ENCODE peak calls at places on chromosome 10, in seven cellular contexts. R is heart right ventricle, W is A549, I is A673, A is brain microvascular endothelial cell, F is esophagus muscularis mucosa, T is fibroblast of lung. Q is an unnamed sample.

GRCh38 chr10:89547853-89548513 is 12.6 kb upstream of the SLC16A12 start:
- DNase-seq in I (no peak), F (no peak), R (no peak), W (no peak), A (no peak), T (no peak), Q (peak)

GRCh38 chr10:100515612-100516011 is 4.0 kb downstream of the SEC31B start:
- DNase-seq in I (no peak), F (no peak), T (no peak), W (no peak), A (no peak), R (no peak), Q (no peak)

GRCh38 chr10:101617824-101618568 is 29.9 kb downstream of the DPCD start:
- DNase-seq in I (no peak), R (no peak), A (no peak), F (no peak), T (no peak), W (no peak), Q (no peak)

GRCh38 chr10:16519908-16520861 is 1.5 kb downstream of the C1QL3 start:
- DNase-seq in F (no peak), R (no peak), W (no peak), I (no peak), T (no peak), A (no peak), Q (no peak)

GRCh38 chr10:73785721-73786511 is 510 bp downstream of the ZSWIM8 start:
- DNase-seq in W (no peak), F (no peak), T (peak), A (peak), R (peak), I (peak), Q (peak)

GRCh38 chr10:76020629-76021028 is 589.2 kb downstream of the LRMDA start:
- DNase-seq in T (no peak), I (no peak), W (no peak), A (no peak), R (no peak), F (no peak), Q (no peak)

GRCh38 chr10:82564353-82565218 is 689.6 kb downstream of the NRG3 start:
- DNase-seq in F (no peak), I (no peak), T (peak), R (no peak), W (peak), A (no peak), Q (no peak)

GRCh38 chr10:128540806-128541739 is 414.9 kb upstream of the MKI67 start:
- DNase-seq in W (no peak), I (peak), A (no peak), T (no peak), F (no peak), R (peak), Q (peak)

GRCh38 chr10:120735773-120736371 is 115.3 kb upstream of the WDR11 start:
- DNase-seq in A (no peak), T (peak), I (peak), R (no peak), F (no peak), W (peak), Q (no peak)

GRCh38 chr10:74901240-74901827 is 74.9 kb downstream of the KAT6B start:
- DNase-seq in R (no peak), F (no peak), I (no peak), W (no peak), T (peak), A (no peak), Q (no peak)

GRCh38 chr10:123724747-123725146 is 58.6 kb downstream of the GPR26 start:
- DNase-seq in A (no peak), T (no peak), I (no peak), R (no peak), W (no peak), F (no peak), Q (no peak)

GRCh38 chr10:6737758-6738463 is 157.8 kb upstream of the PRKCQ start:
- DNase-seq in F (no peak), W (peak), I (peak), R (no peak), A (peak), T (peak), Q (no peak)

GRCh38 chr10:4242561-4243035 is 457.6 kb upstream of the KLF6 start:
- DNase-seq in R (peak), F (no peak), W (no peak), I (peak), A (peak), T (peak), Q (no peak)

GRCh38 chr10:121696854-121697253 is 98.6 kb upstream of the FGFR2 start:
- DNase-seq in F (no peak), I (peak), T (no peak), A (no peak), W (peak), R (no peak), Q (no peak)

GRCh38 chr10:61733358-61733940 is 70.7 kb downstream of the CABCOCO1 start:
- DNase-seq in F (no peak), W (peak), T (peak), A (peak), I (peak), R (no peak), Q (no peak)

GRCh38 chr10:130812381-130813148 is 499.0 kb downstream of the TCERG1L start:
- DNase-seq in F (peak), A (no peak), T (no peak), I (no peak), R (no peak), W (no peak), Q (no peak)

GRCh38 chr10:70675496-70676161 is 3.3 kb downstream of the ADAMTS14 start:
- DNase-seq in W (no peak), A (no peak), F (no peak), I (no peak), R (no peak), T (no peak), Q (no peak)

GRCh38 chr10:11602357-11602756 is 9.1 kb downstream of the USP6NL start:
- DNase-seq in T (no peak), A (no peak), W (no peak), I (no peak), R (no peak), F (no peak), Q (no peak)

GRCh38 chr10:11601670-11602069 is 9.8 kb downstream of the USP6NL start:
- DNase-seq in A (no peak), R (no peak), T (peak), W (no peak), F (no peak), I (no peak), Q (no peak)

GRCh38 chr10:11603741-11604140 is 7.7 kb downstream of the USP6NL start:
- DNase-seq in A (no peak), T (no peak), R (no peak), F (no peak), W (no peak), I (no peak), Q (no peak)

GRCh38 chr10:11604742-11605650 is 6.5 kb downstream of the USP6NL start:
- DNase-seq in W (no peak), T (no peak), R (no peak), A (no peak), F (no peak), I (no peak), Q (no peak)

DNA sequence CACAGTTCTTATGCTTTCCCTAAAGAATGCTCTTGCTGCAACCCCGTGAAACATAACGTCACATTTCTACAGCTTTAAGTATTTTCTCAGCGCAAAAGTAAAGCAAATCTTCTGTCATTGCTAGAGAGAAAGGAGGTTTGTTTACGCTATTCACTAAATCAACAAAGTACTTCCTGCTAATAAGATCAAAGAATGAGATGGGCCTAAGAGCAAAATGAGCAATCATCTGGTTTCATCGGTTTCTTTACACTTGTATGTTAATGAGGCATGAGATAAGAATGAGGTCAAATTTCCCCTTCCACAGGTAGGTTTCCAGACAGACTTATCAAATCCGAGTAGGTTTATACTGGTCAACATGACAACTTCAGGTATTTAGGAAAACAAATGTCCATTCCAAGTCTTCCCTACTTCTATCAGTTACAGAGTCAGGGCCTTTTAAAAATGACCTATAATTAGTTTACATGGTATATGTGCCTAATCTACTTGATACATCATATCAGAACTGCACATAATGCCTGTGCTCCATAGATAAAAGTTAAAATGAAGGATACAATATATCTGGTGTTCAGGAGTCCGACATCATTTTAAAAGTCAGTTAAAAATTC is 8.4 kb downstream of the USP6NL start:
- DNase-seq in R (no peak), W (peak), F (no peak), T (peak), A (no peak), I (no peak), Q (no peak)
- H3K27ac ChIP-seq in R (no peak), W (no peak), F (no peak), T (no peak), A (no peak), I (no peak), Q (no peak)

DNA sequence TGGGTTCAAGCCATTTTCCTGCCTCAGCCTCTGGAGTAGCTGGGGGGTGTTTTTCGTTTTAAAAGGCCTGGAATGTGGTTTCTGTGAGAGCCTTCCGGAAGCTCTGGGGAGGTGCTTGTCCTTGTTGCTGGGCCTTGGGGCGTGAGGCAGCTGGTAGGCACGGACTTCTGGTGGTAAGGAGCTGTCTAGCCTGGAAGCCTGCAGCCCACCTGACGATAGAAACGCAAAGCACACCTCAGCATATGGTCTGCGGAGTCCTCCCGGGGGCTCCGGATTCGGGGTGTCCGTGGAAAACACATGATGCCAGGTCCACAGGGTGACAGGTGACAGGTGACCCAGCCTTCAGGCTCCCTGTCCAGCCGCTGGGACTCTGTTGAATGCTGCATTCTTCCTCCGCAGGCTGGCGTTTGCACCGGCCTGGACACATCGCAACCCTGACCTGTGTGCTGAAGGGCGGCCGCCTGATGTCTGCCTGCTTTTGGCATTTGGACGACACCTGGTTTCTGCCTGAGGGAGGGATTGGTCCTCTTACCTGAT is 37.3 kb downstream of the INPP5A start:
- DNase-seq in F (no peak), I (no peak), A (peak), R (no peak), T (peak), W (no peak), Q (no peak)
- H3K27ac ChIP-seq in F (peak), I (no peak), A (peak), R (peak), T (no peak), W (peak), Q (peak)

GRCh38 chr10:117360994-117361667 is 14.1 kb downstream of the PDZD8 start:
- DNase-seq in R (no peak), F (no peak), A (peak), T (peak), W (peak), I (no peak), Q (no peak)
- H3K27ac ChIP-seq in R (no peak), F (no peak), A (peak), T (no peak), W (peak), I (no peak), Q (peak)

DNA sequence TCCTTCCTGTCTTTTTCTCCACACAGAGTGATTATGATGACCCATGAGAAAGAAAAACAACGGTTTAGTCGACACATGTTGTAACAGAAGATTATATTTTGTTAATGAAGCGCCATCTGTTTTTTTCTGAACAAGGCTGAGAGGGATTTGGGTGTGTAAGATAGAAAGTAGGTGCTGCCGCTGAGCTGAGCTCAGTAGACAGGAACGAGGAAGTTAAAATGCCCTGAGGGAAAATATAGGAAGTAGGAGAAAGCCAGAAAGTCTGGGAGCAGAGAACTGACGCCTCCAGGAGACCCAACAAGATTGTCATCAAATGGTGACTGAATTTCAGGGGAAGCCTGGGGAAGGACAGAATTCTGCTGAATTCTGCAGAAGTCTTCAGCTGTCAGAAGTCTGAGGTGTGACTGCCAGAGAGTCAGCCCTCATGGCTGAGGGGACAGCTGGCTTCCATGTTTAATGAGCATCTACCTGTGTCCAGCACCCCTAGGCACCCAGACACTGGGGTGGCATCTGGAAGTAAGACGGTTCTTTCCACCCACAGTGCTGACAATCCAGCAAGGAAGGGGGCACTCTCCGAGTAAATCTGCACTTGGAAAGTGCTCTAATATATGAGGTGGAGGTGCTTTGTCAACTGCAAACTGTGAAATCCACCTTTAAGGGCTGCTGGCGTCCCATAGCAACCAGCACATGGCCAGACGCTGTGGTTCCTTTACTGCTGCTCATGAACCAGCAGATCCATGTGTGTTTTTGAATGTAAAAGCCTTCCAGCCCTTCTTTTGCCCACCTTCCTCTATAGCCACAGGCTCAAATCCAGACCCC is 12.5 kb upstream of the TSPAN15 start:
- DNase-seq in I (no peak), A (peak), W (peak), F (no peak), R (no peak), T (no peak), Q (no peak)
- H3K27ac ChIP-seq in I (no peak), A (no peak), W (peak), F (peak), R (peak), T (no peak), Q (peak)

GRCh38 chr10:35042783-35043182 is 47.4 kb downstream of the CUL2 start:
- DNase-seq in T (no peak), A (no peak), F (no peak), R (no peak), I (no peak), W (peak), Q (no peak)

GRCh38 chr10:35043796-35044344 is 46.3 kb downstream of the CUL2 start:
- DNase-seq in W (no peak), R (no peak), T (peak), F (no peak), A (no peak), I (no peak), Q (no peak)

GRCh38 chr10:35037104-35037503 is 53.0 kb downstream of the CUL2 start:
- DNase-seq in T (no peak), I (no peak), A (no peak), F (no peak), R (no peak), W (no peak), Q (no peak)

GRCh38 chr10:35041502-35041879 is 48.6 kb downstream of the CUL2 start:
- DNase-seq in T (peak), A (peak), F (no peak), W (no peak), R (no peak), I (no peak), Q (no peak)

GRCh38 chr10:35040761-35041501 is 49.2 kb downstream of the CUL2 start:
- DNase-seq in I (peak), F (no peak), R (no peak), W (no peak), A (peak), T (peak), Q (no peak)
- H3K27ac ChIP-seq in I (no peak), F (no peak), R (no peak), W (peak), A (peak), T (peak), Q (no peak)

GRCh38 chr10:31702005-31702404 is 226.6 kb downstream of the ARHGAP12 start:
- DNase-seq in F (no peak), R (no peak), I (no peak), A (no peak), W (no peak), T (no peak), Q (no peak)
- H3K27ac ChIP-seq in F (peak), R (peak), I (no peak), A (no peak), W (no peak), T (no peak), Q (no peak)

GRCh38 chr10:63801139-63801538 is 279.9 kb downstream of the REEP3 start:
- DNase-seq in W (no peak), R (no peak), I (no peak), F (no peak), T (no peak), A (no peak), Q (no peak)

GRCh38 chr10:63798599-63799498 is 277.6 kb downstream of the REEP3 start:
- DNase-seq in I (no peak), W (peak), T (peak), R (peak), F (no peak), A (peak), Q (peak)

GRCh38 chr10:63795461-63795860 is 274.3 kb downstream of the REEP3 start:
- DNase-seq in W (no peak), A (no peak), I (no peak), F (no peak), R (no peak), T (no peak), Q (no peak)

GRCh38 chr10:63799511-63799910 is 278.3 kb downstream of the REEP3 start:
- DNase-seq in F (no peak), A (no peak), W (no peak), R (no peak), I (no peak), T (no peak), Q (no peak)
- H3K27ac ChIP-seq in F (peak), A (peak), W (no peak), R (peak), I (no peak), T (no peak), Q (no peak)

DNA sequence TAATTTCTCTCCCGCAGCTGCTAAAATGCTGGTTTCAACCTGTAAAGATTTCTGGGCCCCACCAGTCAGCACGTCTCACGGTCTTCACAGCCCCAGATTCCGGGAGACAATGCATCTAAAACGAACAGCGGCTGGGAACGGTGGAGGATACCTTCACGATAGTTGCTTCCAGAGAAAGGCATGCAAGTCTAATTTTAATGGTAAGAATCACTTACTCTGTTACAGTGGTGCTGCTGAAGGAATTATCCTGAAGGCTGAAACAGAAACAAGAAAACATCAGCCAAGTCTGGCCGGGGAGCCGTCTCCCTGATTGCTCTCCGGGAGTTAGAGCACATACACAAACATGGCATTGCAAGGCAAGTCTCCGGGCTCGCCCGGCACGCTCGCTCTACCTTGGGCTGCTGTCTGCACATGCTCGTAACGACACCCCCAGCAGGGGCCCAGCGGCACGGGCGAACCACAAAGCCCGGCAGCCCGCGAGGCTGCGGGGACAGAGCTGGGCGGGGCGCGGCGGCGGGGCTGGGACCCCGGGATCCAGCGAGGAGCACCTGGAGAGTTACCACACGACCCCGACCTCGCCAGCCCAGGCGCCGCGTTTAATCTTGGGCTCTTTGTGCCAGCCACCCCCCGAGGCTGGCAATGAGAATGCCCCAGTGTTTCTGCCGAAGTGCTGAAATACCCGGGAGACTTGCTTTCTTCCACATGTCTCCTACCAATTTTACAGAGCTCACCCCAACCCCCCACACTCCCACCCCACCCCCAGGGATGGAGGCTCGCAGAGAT is at the start of gene FAM13C:
- DNase-seq in T (peak), A (peak), W (peak), F (peak), I (peak), R (peak), Q (peak)
- H3K27ac ChIP-seq in T (peak), A (peak), W (peak), F (peak), I (peak), R (peak), Q (no peak)

GRCh38 chr10:97647556-97647955 is 7.1 kb downstream of the PI4K2A start:
- DNase-seq in R (no peak), T (peak), A (no peak), F (no peak), I (no peak), W (no peak), Q (no peak)
- H3K27ac ChIP-seq in R (no peak), T (no peak), A (no peak), F (no peak), I (peak), W (peak), Q (no peak)